ENCODE peak calls at places on chromosomes 4 and X, in six cellular contexts. V is GM23338, O is endothelial cell of umbilical vein, P is breast epithelium, L is prostate gland, T is suprapubic skin. A is an unnamed sample.

GRCh38 chr4:21451032-21451431 is 497.5 kb downstream of the KCNIP4 start:
- DNase-seq in T (no peak), P (no peak), O (no peak), L (no peak), V (no peak), A (no peak)

GRCh38 chrX:102840871-102841705 is 96.0 kb upstream of the RAB40AL start:
- DNase-seq in T (no peak), P (no peak), V (peak), L (no peak), O (peak), A (no peak)

GRCh38 chrX:123422875-123423274 is 238.8 kb downstream of the GRIA3 start:
- DNase-seq in V (peak), P (no peak), L (no peak), T (no peak), O (peak), A (peak)

GRCh38 chrX:10634681-10635161 is 14.3 kb upstream of the MID1 start:
- DNase-seq in T (no peak), L (no peak), V (no peak), P (no peak), O (no peak), A (no peak)

GRCh38 chr4:82948647-82949204 is 48.2 kb downstream of the THAP9 start:
- DNase-seq in O (peak), P (no peak), L (no peak), T (no peak), V (no peak), A (no peak)

GRCh38 chr4:36351082-36351666 is 69.8 kb downstream of the DTHD1 start:
- DNase-seq in V (peak), O (peak), L (peak), T (no peak), P (peak), A (peak)

GRCh38 chrX:70332600-70332999 is 42.7 kb downstream of the KIF4A start:
- DNase-seq in V (peak), T (no peak), L (no peak), P (no peak), O (no peak), A (no peak)

GRCh38 chrX:140439455-140439854 is 65.4 kb downstream of the SOX3 start:
- DNase-seq in P (no peak), T (no peak), L (no peak), O (no peak), V (peak), A (peak)

GRCh38 chr4:44002368-44002767 is 446.2 kb downstream of the KCTD8 start:
- DNase-seq in P (no peak), T (no peak), O (no peak), V (peak), L (no peak), A (no peak)

GRCh38 chr4:113316879-113317278 is 267.4 kb downstream of the ANK2 start:
- DNase-seq in L (no peak), V (peak), T (no peak), O (no peak), P (no peak), A (no peak)

GRCh38 chr4:113790478-113790877 is 28.9 kb upstream of the CAMK2D start:
- DNase-seq in T (no peak), V (no peak), L (no peak), P (no peak), O (no peak), A (no peak)

GRCh38 chr4:149522031-149522430 is 293.6 kb downstream of the IQCM start:
- DNase-seq in V (no peak), O (no peak), T (no peak), L (no peak), P (no peak), A (no peak)

GRCh38 chr4:147362868-147363440 is 117.9 kb upstream of the EDNRA start:
- DNase-seq in V (no peak), L (no peak), O (no peak), P (peak), T (no peak), A (no peak)

GRCh38 chr4:18691431-18692200 is 670.1 kb upstream of the LCORL start:
- DNase-seq in L (no peak), T (no peak), V (peak), O (no peak), P (no peak), A (peak)

GRCh38 chrX:78753571-78753970 is 6.1 kb downstream of the LPAR4 start:
- DNase-seq in V (no peak), O (no peak), P (no peak), L (no peak), T (no peak), A (no peak)

GRCh38 chr4:59695355-59696053 is 1504.6 kb upstream of the ADGRL3 start:
- DNase-seq in V (no peak), P (no peak), O (no peak), T (no peak), L (no peak), A (no peak)

GRCh38 chr4:5143306-5143861 is 92.1 kb downstream of the STK32B start:
- DNase-seq in O (no peak), L (no peak), T (no peak), V (no peak), P (no peak), A (no peak)

GRCh38 chr4:35511851-35512250 is 732.5 kb downstream of the ARAP2 start:
- DNase-seq in T (no peak), V (no peak), O (no peak), P (no peak), L (no peak), A (no peak)

GRCh38 chr4:1712216-1713002 is at the start of gene SLBP:
- DNase-seq in O (peak), T (peak), L (peak), V (peak), P (peak), A (peak)

GRCh38 chr4:141002323-141002805 is 130.9 kb downstream of the RNF150 start:
- DNase-seq in L (no peak), O (no peak), V (no peak), T (no peak), P (no peak), A (no peak)

GRCh38 chr4:11765849-11766453 is 337.3 kb upstream of the HS3ST1 start:
- DNase-seq in V (peak), P (no peak), L (no peak), O (peak), T (no peak), A (peak)

GRCh38 chrX:136865270-136866168 is 15.0 kb downstream of the RBMX start:
- DNase-seq in P (no peak), T (no peak), O (no peak), L (no peak), V (no peak), A (no peak)

GRCh38 chr4:153486281-153487151 is 20.4 kb downstream of the TMEM131L start:
- DNase-seq in L (peak), P (peak), T (no peak), V (peak), O (peak), A (peak)

GRCh38 chr4:146245246-146245645 is 30.9 kb downstream of the REELD1 start:
- DNase-seq in P (no peak), L (no peak), V (no peak), T (no peak), O (no peak), A (no peak)

GRCh38 chr4:608236-608635 is 17.1 kb upstream of the PDE6B start:
- DNase-seq in T (no peak), O (no peak), P (no peak), L (no peak), V (no peak), A (no peak)

GRCh38 chr4:145216532-145216931 is 36.1 kb upstream of the OTUD4 start:
- DNase-seq in V (peak), P (no peak), O (peak), L (no peak), T (no peak), A (no peak)

GRCh38 chr4:83605744-83606172 is 69.8 kb downstream of the GPAT3 start:
- DNase-seq in V (no peak), O (no peak), P (no peak), T (no peak), L (no peak), A (peak)

GRCh38 chr4:127783026-127783769 is 1.1 kb downstream of the HSPA4L start:
- DNase-seq in L (peak), T (peak), P (peak), O (peak), V (peak), A (peak)
- TF ChIP-seq POLR2AphosphoS5 in L (peak), T (peak), P (no peak), O (no peak), V (no peak), A (no peak)

GRCh38 chrX:112513154-112513553 is 166.6 kb downstream of the LHFPL1 start:
- DNase-seq in P (peak), V (peak), L (no peak), T (no peak), O (no peak), A (no peak)

GRCh38 chrX:112512509-112512908 is 167.2 kb downstream of the LHFPL1 start:
- DNase-seq in V (peak), O (no peak), L (no peak), T (no peak), P (no peak), A (no peak)

DNA sequence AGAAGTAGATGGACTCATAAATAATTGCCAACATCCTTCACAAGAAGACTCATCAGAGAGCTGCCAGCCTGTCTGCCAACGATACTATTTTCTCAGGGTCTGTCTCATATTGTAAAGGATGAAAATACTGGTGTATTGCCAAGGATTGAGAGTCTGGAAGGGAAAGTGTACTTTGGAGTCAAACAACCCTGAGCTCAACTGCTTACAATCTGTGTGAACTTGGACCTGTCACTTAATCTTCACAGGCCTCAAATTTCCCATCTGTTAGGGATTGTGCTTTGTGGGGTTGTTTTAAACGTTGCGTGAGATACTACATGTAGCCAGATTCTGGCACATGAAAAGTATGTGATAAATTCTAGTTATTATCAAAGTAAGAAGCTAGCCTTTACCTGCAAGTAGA is 169.1 kb downstream of the LHFPL1 start:
- DNase-seq in L (no peak), O (no peak), T (no peak), P (no peak), V (no peak), A (no peak)
- TF ChIP-seq POLR2AphosphoS5 in L (no peak), O (no peak), T (no peak), P (no peak), V (no peak), A (no peak)

DNA sequence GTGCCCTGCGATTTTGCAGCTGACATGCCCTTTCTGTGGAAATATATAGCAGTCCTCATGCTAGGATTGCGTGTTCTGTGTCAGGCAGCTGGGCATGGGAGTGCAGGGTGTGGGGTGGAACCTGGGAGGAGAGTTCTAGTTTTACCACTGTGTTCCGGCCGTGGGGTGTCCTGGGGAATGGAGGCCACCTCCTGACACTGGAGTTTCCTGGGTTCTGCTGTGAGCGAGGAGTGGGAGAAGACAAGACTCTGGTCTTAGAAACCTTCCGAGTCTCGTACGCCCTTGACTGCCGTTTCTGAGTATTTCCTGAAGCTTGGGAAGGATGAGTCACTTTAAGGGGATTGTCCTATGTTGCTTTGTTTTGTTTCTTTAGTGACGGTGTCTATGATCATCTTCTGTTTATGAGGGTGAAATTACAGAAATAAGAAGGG is 19.0 kb downstream of the CD99 start:
- DNase-seq in P (no peak), O (peak), V (no peak), T (peak), L (no peak), A (no peak)
- TF ChIP-seq POLR2AphosphoS5 in P (no peak), O (peak), V (no peak), T (peak), L (no peak), A (no peak)

DNA sequence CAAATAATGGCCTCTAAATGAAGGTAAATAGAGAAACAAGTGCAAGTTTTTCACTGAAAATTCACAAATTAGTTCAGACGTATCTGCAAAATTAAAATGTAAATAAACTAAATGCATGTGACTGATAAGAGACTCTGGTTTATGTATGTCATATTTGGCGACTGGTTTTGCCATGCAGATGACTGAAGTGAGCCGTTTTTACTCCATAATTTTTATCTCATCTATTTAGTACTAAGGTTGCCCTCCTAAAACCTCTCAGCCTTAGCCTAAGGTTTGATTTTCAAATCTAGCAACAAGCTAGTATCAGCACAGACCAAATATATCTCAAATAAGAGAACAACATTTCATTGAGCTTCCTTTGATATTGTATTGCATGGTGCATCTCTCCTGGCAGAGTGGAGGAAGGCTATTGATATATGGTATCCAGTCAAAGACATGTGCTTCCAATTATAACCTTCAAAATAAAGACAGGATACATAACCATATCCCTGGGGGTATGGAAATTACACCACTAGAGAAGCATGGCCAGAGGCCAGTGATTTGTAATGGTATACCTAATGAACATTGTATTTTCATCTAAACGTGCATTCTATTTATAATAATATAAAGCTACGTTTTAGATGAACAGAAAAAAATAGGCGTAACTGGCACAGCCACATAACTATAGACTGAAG is 392.7 kb upstream of the INTU start:
- DNase-seq in P (no peak), O (no peak), T (no peak), L (no peak), V (no peak), A (no peak)
- TF ChIP-seq POLR2AphosphoS5 in P (no peak), O (no peak), T (no peak), L (no peak), V (no peak), A (no peak)

GRCh38 chr4:2935762-2936743 is 27.2 kb downstream of the NOP14 start:
- DNase-seq in L (no peak), T (peak), P (peak), O (no peak), V (no peak), A (no peak)
- TF ChIP-seq POLR2AphosphoS5 in L (no peak), T (no peak), P (no peak), O (peak), V (no peak), A (no peak)